ENCODE peak calls at places on chromosomes 2 and 18, in four cellular contexts. Q, J, T and P are unnamed samples.

GRCh38 chr18:23568739-23569138 is 17.6 kb downstream of the NPC1 start:
- DNase-seq in Q (no peak), J (no peak), T (no peak), P (no peak)

GRCh38 chr2:102704531-102704930 is 57.3 kb upstream of the TMEM182 start:
- DNase-seq in T (no peak), Q (no peak), J (no peak), P (no peak)

GRCh38 chr18:49206717-49207116 is 253.7 kb downstream of the DYM start:
- DNase-seq in T (no peak), J (no peak), Q (peak), P (no peak)

GRCh38 chr2:12982149-12982584 is 265.4 kb downstream of the TRIB2 start:
- DNase-seq in J (no peak), T (peak), Q (no peak), P (no peak)

GRCh38 chr18:69936191-69936558 is 11.5 kb downstream of the CD226 start:
- DNase-seq in T (no peak), Q (no peak), J (no peak), P (no peak)

GRCh38 chr2:134498654-134499053 is 220.1 kb downstream of the TMEM163 start:
- DNase-seq in J (no peak), Q (no peak), T (no peak), P (no peak)

GRCh38 chr2:168545439-168546082 is 89.5 kb downstream of the CERS6 start:
- DNase-seq in J (peak), Q (no peak), T (no peak), P (no peak)

GRCh38 chr2:221397179-221397578 is 174.9 kb downstream of the EPHA4 start:
- DNase-seq in T (no peak), J (peak), Q (no peak), P (no peak)

GRCh38 chr2:204453730-204454167 is 91.5 kb upstream of the PARD3B start:
- DNase-seq in T (no peak), J (no peak), Q (no peak), P (no peak)

GRCh38 chr2:237213325-237214040 is 127.8 kb downstream of the COPS8 start:
- DNase-seq in T (no peak), Q (no peak), J (peak), P (no peak)

GRCh38 chr2:201984800-201985525 is 48.7 kb upstream of the FZD7 start:
- DNase-seq in J (no peak), Q (no peak), T (no peak), P (no peak)

GRCh38 chr2:128714285-128714684 is 395.6 kb upstream of the HS6ST1 start:
- DNase-seq in J (no peak), T (no peak), Q (no peak), P (no peak)

GRCh38 chr18:30094556-30094955 is 948.0 kb downstream of the DSC3 start:
- DNase-seq in J (peak), Q (no peak), T (no peak), P (no peak)

GRCh38 chr2:227325824-227326195 is 759 bp downstream of the MFF start:
- DNase-seq in T (no peak), Q (peak), J (peak), P (peak)

GRCh38 chr18:73461038-73461779 is 593.4 kb upstream of the NETO1 start:
- DNase-seq in T (no peak), J (no peak), Q (no peak), P (no peak)

GRCh38 chr2:104664672-104665071 is 189.2 kb upstream of the POU3F3 start:
- DNase-seq in Q (no peak), J (no peak), T (no peak), P (no peak)

GRCh38 chr18:76363451-76364120 is 131.5 kb downstream of the ZNF516 start:
- DNase-seq in J (no peak), Q (no peak), T (peak), P (no peak)

GRCh38 chr2:189658281-189658680 is 3.0 kb upstream of the ASNSD1 start:
- DNase-seq in Q (peak), T (no peak), J (no peak), P (no peak)

GRCh38 chr2:42138163-42139016 is 30.8 kb upstream of the EML4 start:
- DNase-seq in Q (no peak), T (peak), J (peak), P (no peak)

GRCh38 chr2:100274076-100274475 is 48.2 kb downstream of the LONRF2 start:
- DNase-seq in T (no peak), Q (no peak), J (no peak), P (no peak)

GRCh38 chr2:55425449-55425848 is 5.8 kb upstream of the CCDC88A start:
- DNase-seq in T (peak), J (peak), Q (peak), P (no peak)

GRCh38 chr2:8119782-8120551 is 561.9 kb upstream of the ID2 start:
- DNase-seq in J (peak), Q (no peak), T (no peak), P (no peak)

GRCh38 chr2:71419976-71420375 is 33.4 kb upstream of the DYSF start:
- DNase-seq in Q (no peak), J (no peak), T (no peak), P (no peak)

GRCh38 chr18:79326413-79327198 is 69.1 kb upstream of the NFATC1 start:
- DNase-seq in J (no peak), Q (no peak), T (no peak), P (no peak)

GRCh38 chr2:121492409-121492808 is 38.3 kb upstream of the RNU4ATAC start:
- DNase-seq in Q (no peak), T (no peak), J (no peak), P (no peak)

GRCh38 chr2:148687543-148687942 is 43.0 kb downstream of the EPC2 start:
- DNase-seq in J (no peak), T (no peak), Q (no peak), P (no peak)

GRCh38 chr18:79375441-79375840 is 20.3 kb upstream of the NFATC1 start:
- DNase-seq in Q (no peak), T (no peak), J (no peak), P (no peak)

GRCh38 chr2:61266653-61267505 is 104.9 kb downstream of the C2orf74 start:
- DNase-seq in Q (no peak), T (no peak), J (no peak), P (no peak)

GRCh38 chr2:109446531-109447131 is 167.1 kb downstream of the SEPTIN10 start:
- DNase-seq in J (no peak), T (no peak), Q (no peak), P (no peak)

GRCh38 chr18:48002933-48003365 is 72.5 kb upstream of the SMAD2 start:
- DNase-seq in J (peak), Q (no peak), T (no peak), P (no peak)

GRCh38 chr2:218397502-218398436 is 1.9 kb upstream of the CTDSP1 start:
- DNase-seq in T (no peak), Q (peak), J (peak), P (peak)

GRCh38 chr2:852168-852567 is 98.5 kb upstream of the SNTG2 start:
- DNase-seq in Q (no peak), T (no peak), J (no peak), P (no peak)

GRCh38 chr2:853203-853870 is 97.3 kb upstream of the SNTG2 start:
- DNase-seq in J (no peak), T (no peak), Q (no peak), P (no peak)

GRCh38 chr2:855177-855576 is 95.5 kb upstream of the SNTG2 start:
- DNase-seq in J (peak), Q (no peak), T (no peak), P (no peak)

GRCh38 chr2:856041-856440 is 94.6 kb upstream of the SNTG2 start:
- DNase-seq in Q (no peak), T (no peak), J (no peak), P (no peak)

GRCh38 chr2:854460-854859 is 96.2 kb upstream of the SNTG2 start:
- DNase-seq in Q (peak), T (no peak), J (peak), P (peak)
- TF ChIP-seq CTCF in Q (peak), T (peak), J (peak), P (peak)

DNA sequence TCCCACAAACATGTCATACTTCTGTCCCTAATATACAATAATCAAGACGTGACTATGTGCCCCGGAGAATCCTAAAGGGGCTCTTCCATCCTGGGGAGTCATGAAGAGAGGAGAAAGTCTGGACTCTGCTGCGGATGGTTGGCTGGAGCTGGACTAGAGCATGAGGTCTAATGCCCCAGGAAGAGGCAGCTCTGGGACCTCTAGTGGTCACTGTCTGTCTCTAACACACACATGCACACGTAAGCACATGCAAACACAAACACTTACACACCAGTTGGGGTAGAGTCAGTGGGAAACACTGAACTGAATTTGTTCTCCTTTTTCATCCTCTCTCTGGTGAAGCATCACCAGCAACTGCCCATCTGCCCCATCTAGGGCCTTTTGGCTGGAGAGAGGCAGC is 271.6 kb downstream of the TDRD15 start:
- DNase-seq in J (no peak), Q (peak), T (no peak), P (no peak)
- TF ChIP-seq CTCF in J (peak), Q (peak), T (no peak), P (peak)

GRCh38 chr2:40357667-40358066 is 94.2 kb downstream of the SLC8A1 start:
- DNase-seq in Q (no peak), T (no peak), J (no peak), P (no peak)

GRCh38 chr2:40363631-40364030 is 88.3 kb downstream of the SLC8A1 start:
- DNase-seq in T (no peak), Q (peak), J (peak), P (no peak)

GRCh38 chr2:40358783-40359182 is 93.1 kb downstream of the SLC8A1 start:
- DNase-seq in J (no peak), Q (peak), T (no peak), P (no peak)

GRCh38 chr2:40361478-40361877 is 90.4 kb downstream of the SLC8A1 start:
- DNase-seq in Q (peak), T (no peak), J (no peak), P (no peak)

DNA sequence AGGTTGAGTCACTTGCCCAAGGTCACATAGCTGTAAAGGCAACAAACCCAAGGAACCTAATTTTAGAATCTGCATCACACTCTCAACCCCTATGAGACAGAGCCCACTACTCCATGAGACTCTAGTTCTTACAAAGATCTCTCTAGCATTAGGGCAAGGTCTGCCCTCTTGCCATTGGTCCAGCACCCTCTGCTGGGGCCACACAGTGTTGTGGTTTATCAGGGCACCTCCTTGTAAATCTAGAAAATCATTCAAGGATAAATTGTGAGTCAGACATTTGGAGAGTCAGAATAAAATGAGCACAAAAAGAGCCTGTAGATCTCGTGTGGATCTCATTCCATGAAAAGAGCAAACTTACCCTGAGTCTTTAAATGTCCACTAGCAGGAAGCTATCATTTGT is 91.2 kb downstream of the SLC8A1 start:
- DNase-seq in Q (peak), J (peak), T (no peak), P (no peak)
- TF ChIP-seq CTCF in Q (no peak), J (peak), T (no peak), P (no peak)

GRCh38 chr2:96693286-96694200 is 46.3 kb downstream of the LMAN2L start:
- DNase-seq in T (no peak), J (no peak), Q (no peak), P (no peak)
- TF ChIP-seq CTCF in T (no peak), J (no peak), Q (no peak), P (no peak)

GRCh38 chr2:10792660-10793400 is 19.8 kb downstream of the PDIA6 start:
- DNase-seq in J (no peak), T (no peak), Q (no peak), P (no peak)
- TF ChIP-seq CTCF in J (peak), T (no peak), Q (peak), P (no peak)

DNA sequence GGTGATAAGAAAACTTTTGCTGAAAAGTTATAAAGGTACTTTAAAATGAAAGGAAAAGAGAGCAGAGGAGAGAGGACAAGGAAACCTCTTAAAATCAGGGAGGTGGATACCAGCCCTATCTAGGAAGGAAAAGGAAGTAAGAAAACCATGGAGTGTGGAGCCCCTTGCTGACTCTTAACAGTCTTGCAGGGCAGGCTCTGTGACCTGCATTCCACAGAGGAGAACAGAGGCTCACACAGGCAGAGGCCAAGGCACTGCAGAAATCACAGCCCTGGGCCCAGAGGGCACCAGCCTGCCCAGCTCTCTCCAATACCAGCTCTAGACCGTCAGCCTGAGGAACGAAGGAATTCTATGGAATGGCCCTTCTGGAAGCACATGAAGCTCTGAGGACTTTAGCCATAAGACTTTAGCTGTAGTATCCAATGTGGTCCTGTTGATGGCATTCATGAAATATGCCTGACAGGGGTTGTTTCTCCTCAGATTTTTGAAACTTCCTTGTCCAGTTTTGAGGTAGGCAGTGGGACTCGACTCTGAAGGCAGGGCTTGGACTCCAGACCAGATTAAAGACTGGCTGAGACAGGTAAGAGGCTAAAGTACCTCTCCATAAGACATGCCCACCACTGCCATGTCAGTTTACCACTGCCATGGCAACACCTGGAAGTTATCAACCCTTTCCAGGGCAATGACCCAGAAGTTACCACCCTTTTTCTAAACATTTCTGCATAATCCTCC is 216.3 kb downstream of the ANAPC1 start:
- DNase-seq in Q (no peak), T (no peak), J (peak), P (no peak)
- TF ChIP-seq CTCF in Q (no peak), T (peak), J (peak), P (no peak)

DNA sequence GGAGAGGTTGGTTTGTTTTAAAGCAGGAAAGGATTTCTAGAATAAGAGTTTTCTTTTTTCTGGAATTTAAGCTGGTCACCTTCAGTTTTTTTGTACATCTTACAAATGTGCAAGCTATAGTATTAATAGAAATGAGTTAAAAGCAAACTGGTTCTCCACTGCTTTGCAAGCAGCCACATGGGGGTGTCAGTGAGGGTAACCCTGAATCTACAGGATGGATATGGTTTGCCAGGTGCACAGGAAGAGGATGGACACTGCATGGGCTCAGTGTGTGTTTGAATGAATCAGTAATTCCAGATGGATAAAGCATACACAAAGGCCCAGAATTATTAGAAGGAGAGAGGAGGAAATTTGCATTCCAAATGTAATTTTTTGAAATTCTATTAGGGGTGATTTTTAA is 89.0 kb downstream of the MAPRE2 start:
- DNase-seq in J (no peak), T (no peak), Q (no peak), P (no peak)
- TF ChIP-seq CTCF in J (no peak), T (no peak), Q (peak), P (no peak)

GRCh38 chr2:47060652-47061170 is 94.4 kb downstream of the STPG4 start:
- DNase-seq in J (no peak), Q (no peak), T (no peak), P (no peak)
- TF ChIP-seq CTCF in J (no peak), Q (no peak), T (no peak), P (no peak)

DNA sequence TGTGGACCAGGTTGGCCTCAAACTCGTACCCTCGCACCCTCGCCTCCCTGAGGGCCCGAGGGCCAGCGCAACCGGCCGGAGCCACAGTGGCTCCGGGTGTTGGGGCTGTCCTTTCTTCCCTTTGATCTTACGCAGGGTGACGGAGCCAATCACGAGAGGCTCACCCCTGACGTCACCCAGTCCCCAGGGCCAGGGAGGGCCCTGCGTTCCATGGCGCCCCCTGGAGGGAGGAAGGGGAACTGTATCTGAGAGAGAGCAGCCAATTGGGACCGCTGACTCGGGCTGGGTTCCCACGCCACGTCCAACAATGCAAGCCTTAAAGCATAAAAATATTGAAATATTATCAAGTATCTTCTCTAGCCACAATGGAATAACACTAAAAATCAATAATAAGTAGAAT is 432.8 kb upstream of the LRRTM4 start:
- DNase-seq in Q (no peak), T (no peak), J (no peak), P (no peak)
- TF ChIP-seq CTCF in Q (peak), T (no peak), J (peak), P (peak)